ENCODE peak calls at places on chromosome 17, in six cellular contexts. One of them, this sample, is unnamed.

GRCh38 chr17:57286372-57287105 is 30.2 kb downstream of the MSI2 start:
- DNase-seq in activated T-helper 1 cell treated with anti-CD3 and anti-CD28 coated beads, Interleukin-2, amount 50 U/mL, for 16 hours: no peak
- DNase-seq in AG08395: no peak
- DNase-seq in Calu3: no peak
- DNase-seq in left ventricle myocardium inferior: no peak
- DNase-seq in progenitor cell of endocrine pancreas: no peak
- DNase-seq in this sample: no peak

GRCh38 chr17:16922386-16923096 is 49.4 kb downstream of the TNFRSF13B start:
- DNase-seq in activated T-helper 1 cell treated with anti-CD3 and anti-CD28 coated beads, Interleukin-2, amount 50 U/mL, for 16 hours: no peak
- DNase-seq in AG08395: no peak
- DNase-seq in Calu3: no peak
- DNase-seq in left ventricle myocardium inferior: no peak
- DNase-seq in progenitor cell of endocrine pancreas: no peak
- DNase-seq in this sample: no peak

GRCh38 chr17:33508215-33508614 is 215.1 kb upstream of the ASIC2 start:
- DNase-seq in activated T-helper 1 cell treated with anti-CD3 and anti-CD28 coated beads, Interleukin-2, amount 50 U/mL, for 16 hours: no peak
- DNase-seq in AG08395: no peak
- DNase-seq in Calu3: no peak
- DNase-seq in left ventricle myocardium inferior: no peak
- DNase-seq in progenitor cell of endocrine pancreas: no peak
- DNase-seq in this sample: no peak

GRCh38 chr17:28955408-28955807 is 4.1 kb upstream of the PHF12 start:
- DNase-seq in activated T-helper 1 cell treated with anti-CD3 and anti-CD28 coated beads, Interleukin-2, amount 50 U/mL, for 16 hours: no peak
- DNase-seq in AG08395: no peak
- DNase-seq in Calu3: no peak
- DNase-seq in left ventricle myocardium inferior: no peak
- DNase-seq in progenitor cell of endocrine pancreas: no peak
- DNase-seq in this sample: no peak

GRCh38 chr17:36544320-36545092 is at the start of gene GGNBP2:
- DNase-seq in activated T-helper 1 cell treated with anti-CD3 and anti-CD28 coated beads, Interleukin-2, amount 50 U/mL, for 16 hours: peak; percentile 83
- DNase-seq in AG08395: peak; percentile 92
- DNase-seq in Calu3: peak; percentile 100
- DNase-seq in left ventricle myocardium inferior: peak; percentile 94
- DNase-seq in progenitor cell of endocrine pancreas: peak; percentile 83
- DNase-seq in this sample: peak; percentile 92

GRCh38 chr17:4208228-4208627 is 55.6 kb downstream of the ANKFY1 start:
- DNase-seq in activated T-helper 1 cell treated with anti-CD3 and anti-CD28 coated beads, Interleukin-2, amount 50 U/mL, for 16 hours: no peak
- DNase-seq in AG08395: peak; percentile 38
- DNase-seq in Calu3: no peak
- DNase-seq in left ventricle myocardium inferior: no peak
- DNase-seq in progenitor cell of endocrine pancreas: no peak
- DNase-seq in this sample: no peak

GRCh38 chr17:8465381-8466158 is 29.9 kb downstream of the NDEL1 start:
- DNase-seq in activated T-helper 1 cell treated with anti-CD3 and anti-CD28 coated beads, Interleukin-2, amount 50 U/mL, for 16 hours: no peak
- DNase-seq in AG08395: no peak
- DNase-seq in Calu3: no peak
- DNase-seq in left ventricle myocardium inferior: no peak
- DNase-seq in progenitor cell of endocrine pancreas: no peak
- DNase-seq in this sample: no peak

GRCh38 chr17:63171428-63172205 is 205.6 kb downstream of the TANC2 start:
- DNase-seq in activated T-helper 1 cell treated with anti-CD3 and anti-CD28 coated beads, Interleukin-2, amount 50 U/mL, for 16 hours: no peak
- DNase-seq in AG08395: peak; percentile 27
- DNase-seq in Calu3: no peak
- DNase-seq in left ventricle myocardium inferior: no peak
- DNase-seq in progenitor cell of endocrine pancreas: no peak
- DNase-seq in this sample: no peak

GRCh38 chr17:74566132-74566753 is 1.1 kb downstream of the CD300H start:
- DNase-seq in activated T-helper 1 cell treated with anti-CD3 and anti-CD28 coated beads, Interleukin-2, amount 50 U/mL, for 16 hours: no peak
- DNase-seq in AG08395: peak; percentile 40
- DNase-seq in Calu3: peak; percentile 48
- DNase-seq in left ventricle myocardium inferior: no peak
- DNase-seq in progenitor cell of endocrine pancreas: no peak
- DNase-seq in this sample: peak; percentile 48

GRCh38 chr17:78789663-78790181 is 7.6 kb upstream of the CYTH1 start:
- DNase-seq in activated T-helper 1 cell treated with anti-CD3 and anti-CD28 coated beads, Interleukin-2, amount 50 U/mL, for 16 hours: no peak
- DNase-seq in AG08395: peak; percentile 71
- DNase-seq in Calu3: no peak
- DNase-seq in left ventricle myocardium inferior: peak; percentile 86
- DNase-seq in progenitor cell of endocrine pancreas: no peak
- DNase-seq in this sample: peak; percentile 38

GRCh38 chr17:2214887-2215615 is 88.5 kb downstream of the SMG6 start:
- DNase-seq in activated T-helper 1 cell treated with anti-CD3 and anti-CD28 coated beads, Interleukin-2, amount 50 U/mL, for 16 hours: no peak
- DNase-seq in AG08395: peak; percentile 21
- DNase-seq in Calu3: no peak
- DNase-seq in left ventricle myocardium inferior: peak; percentile 78
- DNase-seq in progenitor cell of endocrine pancreas: no peak
- DNase-seq in this sample: no peak

GRCh38 chr17:49021095-49021767 is 24.0 kb downstream of the IGF2BP1 start:
- DNase-seq in activated T-helper 1 cell treated with anti-CD3 and anti-CD28 coated beads, Interleukin-2, amount 50 U/mL, for 16 hours: no peak
- DNase-seq in AG08395: no peak
- DNase-seq in Calu3: no peak
- DNase-seq in left ventricle myocardium inferior: no peak
- DNase-seq in progenitor cell of endocrine pancreas: no peak
- DNase-seq in this sample: no peak

GRCh38 chr17:382644-383533 is 30.3 kb upstream of the RPH3AL start:
- DNase-seq in activated T-helper 1 cell treated with anti-CD3 and anti-CD28 coated beads, Interleukin-2, amount 50 U/mL, for 16 hours: no peak
- DNase-seq in AG08395: peak; percentile 67
- DNase-seq in Calu3: no peak
- DNase-seq in left ventricle myocardium inferior: no peak
- DNase-seq in progenitor cell of endocrine pancreas: no peak
- DNase-seq in this sample: peak; percentile 73

GRCh38 chr17:81831957-81832607 is 1.0 kb downstream of the MCRIP1 start:
- DNase-seq in activated T-helper 1 cell treated with anti-CD3 and anti-CD28 coated beads, Interleukin-2, amount 50 U/mL, for 16 hours: peak; percentile 30
- DNase-seq in AG08395: peak; percentile 52
- DNase-seq in Calu3: no peak
- DNase-seq in left ventricle myocardium inferior: no peak
- DNase-seq in progenitor cell of endocrine pancreas: no peak
- DNase-seq in this sample: no peak

GRCh38 chr17:72539981-72540897 is 419.4 kb downstream of the SOX9 start:
- DNase-seq in activated T-helper 1 cell treated with anti-CD3 and anti-CD28 coated beads, Interleukin-2, amount 50 U/mL, for 16 hours: peak; percentile 30
- DNase-seq in AG08395: peak; percentile 91
- DNase-seq in Calu3: peak; percentile 56
- DNase-seq in left ventricle myocardium inferior: peak; percentile 68
- DNase-seq in progenitor cell of endocrine pancreas: peak; percentile 84
- DNase-seq in this sample: peak; percentile 72

GRCh38 chr17:32546031-32546444 is 59.2 kb downstream of the CDK5R1 start:
- DNase-seq in activated T-helper 1 cell treated with anti-CD3 and anti-CD28 coated beads, Interleukin-2, amount 50 U/mL, for 16 hours: no peak
- DNase-seq in AG08395: no peak
- DNase-seq in Calu3: no peak
- DNase-seq in left ventricle myocardium inferior: no peak
- DNase-seq in progenitor cell of endocrine pancreas: no peak
- DNase-seq in this sample: no peak

GRCh38 chr17:77935121-77935571 is 23.4 kb upstream of the TNRC6C start:
- DNase-seq in activated T-helper 1 cell treated with anti-CD3 and anti-CD28 coated beads, Interleukin-2, amount 50 U/mL, for 16 hours: no peak
- DNase-seq in AG08395: no peak
- DNase-seq in Calu3: no peak
- DNase-seq in left ventricle myocardium inferior: no peak
- DNase-seq in progenitor cell of endocrine pancreas: no peak
- DNase-seq in this sample: no peak

GRCh38 chr17:36542755-36543154 is 2.0 kb upstream of the GGNBP2 start:
- DNase-seq in activated T-helper 1 cell treated with anti-CD3 and anti-CD28 coated beads, Interleukin-2, amount 50 U/mL, for 16 hours: no peak
- DNase-seq in AG08395: no peak
- DNase-seq in Calu3: no peak
- DNase-seq in left ventricle myocardium inferior: no peak
- DNase-seq in progenitor cell of endocrine pancreas: no peak
- DNase-seq in this sample: no peak

GRCh38 chr17:14061666-14062560 is 7.4 kb upstream of the COX10 start:
- DNase-seq in activated T-helper 1 cell treated with anti-CD3 and anti-CD28 coated beads, Interleukin-2, amount 50 U/mL, for 16 hours: no peak
- DNase-seq in AG08395: peak; percentile 75
- DNase-seq in Calu3: no peak
- DNase-seq in left ventricle myocardium inferior: no peak
- DNase-seq in progenitor cell of endocrine pancreas: no peak
- DNase-seq in this sample: no peak

GRCh38 chr17:64022631-64023063 is 2.2 kb upstream of the ICAM2 start:
- DNase-seq in activated T-helper 1 cell treated with anti-CD3 and anti-CD28 coated beads, Interleukin-2, amount 50 U/mL, for 16 hours: no peak
- DNase-seq in AG08395: no peak
- DNase-seq in Calu3: no peak
- DNase-seq in left ventricle myocardium inferior: no peak
- DNase-seq in progenitor cell of endocrine pancreas: no peak
- DNase-seq in this sample: no peak

GRCh38 chr17:13498184-13498583 is 103.5 kb downstream of the HS3ST3A1 start:
- DNase-seq in activated T-helper 1 cell treated with anti-CD3 and anti-CD28 coated beads, Interleukin-2, amount 50 U/mL, for 16 hours: no peak
- DNase-seq in AG08395: no peak
- DNase-seq in Calu3: no peak
- DNase-seq in left ventricle myocardium inferior: no peak
- DNase-seq in progenitor cell of endocrine pancreas: no peak
- DNase-seq in this sample: no peak

GRCh38 chr17:29059281-29059680 is 16.3 kb downstream of the PIPOX start:
- DNase-seq in activated T-helper 1 cell treated with anti-CD3 and anti-CD28 coated beads, Interleukin-2, amount 50 U/mL, for 16 hours: no peak
- DNase-seq in AG08395: no peak
- DNase-seq in Calu3: peak; percentile 16
- DNase-seq in left ventricle myocardium inferior: no peak
- DNase-seq in progenitor cell of endocrine pancreas: no peak
- DNase-seq in this sample: no peak

GRCh38 chr17:81305051-81305630 is 10.0 kb upstream of the SLC38A10 start:
- DNase-seq in activated T-helper 1 cell treated with anti-CD3 and anti-CD28 coated beads, Interleukin-2, amount 50 U/mL, for 16 hours: no peak
- DNase-seq in AG08395: no peak
- DNase-seq in Calu3: no peak
- DNase-seq in left ventricle myocardium inferior: no peak
- DNase-seq in progenitor cell of endocrine pancreas: no peak
- DNase-seq in this sample: no peak

GRCh38 chr17:3771140-3771539 is 29.8 kb downstream of the ITGAE start:
- DNase-seq in activated T-helper 1 cell treated with anti-CD3 and anti-CD28 coated beads, Interleukin-2, amount 50 U/mL, for 16 hours: no peak
- DNase-seq in AG08395: no peak
- DNase-seq in Calu3: no peak
- DNase-seq in left ventricle myocardium inferior: no peak
- DNase-seq in progenitor cell of endocrine pancreas: no peak
- DNase-seq in this sample: no peak

GRCh38 chr17:82160081-82160480 is 52.6 kb downstream of the CCDC57 start:
- DNase-seq in activated T-helper 1 cell treated with anti-CD3 and anti-CD28 coated beads, Interleukin-2, amount 50 U/mL, for 16 hours: no peak
- DNase-seq in AG08395: no peak
- DNase-seq in Calu3: no peak
- DNase-seq in left ventricle myocardium inferior: no peak
- DNase-seq in progenitor cell of endocrine pancreas: no peak
- DNase-seq in this sample: no peak

GRCh38 chr17:36592316-36592710 is 634 bp downstream of the DHRS11 start:
- DNase-seq in activated T-helper 1 cell treated with anti-CD3 and anti-CD28 coated beads, Interleukin-2, amount 50 U/mL, for 16 hours: no peak
- DNase-seq in AG08395: no peak
- DNase-seq in Calu3: peak; percentile 80
- DNase-seq in left ventricle myocardium inferior: no peak
- DNase-seq in progenitor cell of endocrine pancreas: no peak
- DNase-seq in this sample: no peak

This sample was measured in NCI-H460.